ENCODE peak calls at places on chromosomes 4 and X, in six cellular contexts. S is stimulated activated CD8-positive, alpha-beta memory T cell treated with anti-CD3 and anti-CD28 coated beads, Interleukin-15, amount 100 ng/mL, for 24 hours; Z is ELR; K is sciatic nerve; A is WTC11; V is effector CD8-positive, alpha-beta T cell. Y is an unnamed sample.

GRCh38 chr4:27604692-27605091 is 744.1 kb downstream of the STIM2 start:
- DNase-seq in S (no peak), V (no peak), K (no peak), A (no peak), Z (no peak), Y (no peak)

GRCh38 chr4:76028242-76028859 is 5.1 kb upstream of the CXCL10 start:
- DNase-seq in Z (no peak), S (no peak), A (no peak), K (no peak), V (no peak), Y (no peak)

GRCh38 chr4:44848466-44848865 is 122.1 kb upstream of the GNPDA2 start:
- DNase-seq in S (no peak), Z (no peak), A (no peak), V (no peak), K (no peak), Y (no peak)

GRCh38 chrX:44002569-44002968 is 29.4 kb upstream of the NDP start:
- DNase-seq in K (no peak), V (no peak), S (no peak), Z (no peak), A (no peak), Y (no peak)

GRCh38 chr4:84378983-84379382 is 120.1 kb downstream of the NKX6-1 start:
- DNase-seq in V (no peak), S (no peak), A (no peak), K (no peak), Z (no peak), Y (no peak)

GRCh38 chr4:98518555-98519267 is 139.7 kb downstream of the TSPAN5 start:
- DNase-seq in S (no peak), K (no peak), A (no peak), Z (no peak), V (no peak), Y (no peak)

GRCh38 chrX:288561-288991 is 7.4 kb downstream of the PLCXD1 start:
- DNase-seq in V (no peak), K (peak; percentile 45), A (no peak), S (no peak), Z (no peak), Y (no peak)

GRCh38 chrX:150018931-150019331 is 80.6 kb upstream of the EOLA2 start:
- DNase-seq in S (no peak), A (no peak), V (no peak), Z (no peak), K (no peak), Y (no peak)

GRCh38 chr4:184408021-184408710 is 66.2 kb downstream of the IRF2 start:
- DNase-seq in S (no peak), V (no peak), Z (peak; percentile 79), A (no peak), K (no peak), Y (no peak)

GRCh38 chr4:1179089-1179441 is 6.7 kb upstream of the SPON2 start:
- DNase-seq in K (no peak), A (no peak), Z (no peak), S (no peak), V (no peak), Y (no peak)

GRCh38 chr4:10701702-10702460 is 17.3 kb upstream of the CLNK start:
- DNase-seq in Z (peak; percentile 66), K (no peak), S (no peak), A (no peak), V (no peak), Y (no peak)

GRCh38 chr4:150238591-150238990 is 160.3 kb downstream of the DCLK2 start:
- DNase-seq in V (no peak), K (no peak), S (no peak), Z (no peak), A (no peak), Y (no peak)

GRCh38 chr4:95539056-95539455 is 9.7 kb downstream of the UNC5C start:
- DNase-seq in Z (no peak), K (no peak), A (no peak), S (no peak), V (no peak), Y (no peak)

GRCh38 chrX:6990552-6991193 is 156.8 kb upstream of the STS start:
- DNase-seq in S (no peak), Z (no peak), V (no peak), K (no peak), A (no peak), Y (no peak)

GRCh38 chrX:136879001-136879667 is 1.4 kb downstream of the RBMX start:
- DNase-seq in A (no peak), K (no peak), V (no peak), S (no peak), Z (peak; percentile 33), Y (no peak)

GRCh38 chrX:40646489-40647306 is 663 bp downstream of the CXorf38 start:
- DNase-seq in Z (peak; percentile 49), K (peak; percentile 72), S (peak; percentile 3), A (peak; percentile 16), V (peak; percentile 12), Y (peak; percentile 78)

GRCh38 chr4:83219344-83219990 is 65.1 kb downstream of the COQ2 start:
- DNase-seq in A (no peak), S (no peak), K (no peak), V (no peak), Z (peak; percentile 12), Y (no peak)

GRCh38 chrX:153830632-153831434 is 489 bp upstream of the PDZD4 start:
- DNase-seq in K (no peak), Z (no peak), A (no peak), S (no peak), V (no peak), Y (no peak)

GRCh38 chr4:138053601-138054322 is 188.4 kb downstream of the SLC7A11 start:
- DNase-seq in A (no peak), K (no peak), Z (peak; percentile 93), V (no peak), S (no peak), Y (no peak)

GRCh38 chr4:68693325-68694075 is 23.0 kb upstream of the UGT2B15 start:
- DNase-seq in Z (no peak), K (no peak), V (no peak), S (no peak), A (no peak), Y (no peak)

GRCh38 chrX:49858341-49858740 is 20.9 kb upstream of the USP27X start:
- DNase-seq in K (no peak), S (no peak), V (no peak), Z (no peak), A (no peak), Y (no peak)

GRCh38 chrX:119230850-119231249 is 5.2 kb upstream of the PGRMC1 start:
- DNase-seq in A (no peak), V (no peak), Z (peak; percentile 0), S (no peak), K (no peak), Y (no peak)

GRCh38 chr4:2910409-2910808 is 52.8 kb downstream of the NOP14 start:
- DNase-seq in Z (no peak), A (peak; percentile 31), V (no peak), K (no peak), S (no peak), Y (peak; percentile 35)

GRCh38 chr4:762211-763190 is 56.9 kb downstream of the PCGF3 start:
- DNase-seq in K (peak; percentile 55), Z (peak; percentile 30), A (no peak), S (no peak), V (no peak), Y (no peak)

GRCh38 chrX:65866762-65867161 is 173.1 kb downstream of the VSIG4 start:
- DNase-seq in Z (no peak), V (no peak), K (no peak), A (no peak), S (no peak), Y (no peak)

GRCh38 chr4:85953651-85954018 is 406.2 kb downstream of the MAPK10 start:
- DNase-seq in V (no peak), A (no peak), K (no peak), Z (peak; percentile 89), S (no peak), Y (no peak)

GRCh38 chr4:93810340-93810992 is 18.1 kb upstream of the ATOH1 start:
- DNase-seq in S (no peak), V (no peak), K (no peak), A (no peak), Z (no peak), Y (no peak)

Y was measured in coronary artery.